ENCODE peak calls at places on chromosomes 16 and 17, in four cellular contexts. A is GM12878, P is H1, L is HepG2. H is an unnamed sample.

GRCh38 chr16:14109782-14110727 is 38.9 kb downstream of the MRTFB start:
- DNase-seq in L (no peak), A (no peak), P (no peak), H (no peak)

GRCh38 chr16:63702981-63703590 is 1418.8 kb downstream of the CDH11 start:
- DNase-seq in P (peak; percentile 49), L (peak; percentile 21), A (no peak), H (no peak)

GRCh38 chr17:70144260-70144846 is 25.0 kb upstream of the KCNJ2 start:
- DNase-seq in A (no peak), L (peak; percentile 15), P (no peak), H (no peak)

GRCh38 chr16:57994778-57995177 is 5.7 kb downstream of the ZNF319 start:
- DNase-seq in P (no peak), A (no peak), L (peak; percentile 44), H (no peak)

GRCh38 chr16:77974883-77975282 is 47.5 kb upstream of the CLEC3A start:
- DNase-seq in A (no peak), L (no peak), P (peak; percentile 68), H (peak; percentile 30)

GRCh38 chr16:85733155-85733838 is 17.6 kb downstream of the C16orf74 start:
- DNase-seq in A (no peak), L (no peak), P (no peak), H (no peak)

GRCh38 chr17:61393550-61393903 is 6.1 kb upstream of the TBX2 start:
- DNase-seq in A (no peak), P (no peak), L (no peak), H (no peak)

GRCh38 chr17:4945176-4945943 is 3.0 kb downstream of the PFN1 start:
- DNase-seq in L (peak; percentile 59), A (peak; percentile 65), P (peak; percentile 58), H (no peak)

GRCh38 chr17:48498168-48498840 is 32.5 kb downstream of the HOXB1 start:
- DNase-seq in A (no peak), L (no peak), P (no peak), H (no peak)

GRCh38 chr16:88479795-88480760 is 27.0 kb downstream of the ZFPM1 start:
- DNase-seq in A (no peak), P (no peak), L (no peak), H (no peak)

GRCh38 chr17:40862985-40863733 is 3.9 kb downstream of the KRT12 start:
- DNase-seq in A (no peak), L (peak; percentile 48), P (peak; percentile 91), H (no peak)

GRCh38 chr17:2370211-2370589 is 30.7 kb downstream of the MNT start:
- DNase-seq in P (no peak), L (no peak), A (no peak), H (no peak)

GRCh38 chr16:24045641-24046040 is 209.9 kb downstream of the PRKCB start:
- DNase-seq in P (peak; percentile 79), L (no peak), A (no peak), H (peak; percentile 70)

GRCh38 chr16:22386976-22387375 is 12.6 kb upstream of the CDR2 start:
- DNase-seq in P (no peak), L (no peak), A (no peak), H (no peak)

GRCh38 chr16:86500708-86501510 is 9.4 kb upstream of the FOXF1 start:
- DNase-seq in L (no peak), A (no peak), P (no peak), H (no peak)

GRCh38 chr17:81396278-81396721 is 1.0 kb downstream of the BAHCC1 start:
- DNase-seq in P (no peak), L (no peak), A (no peak), H (no peak)

GRCh38 chr17:77441130-77441920 is 300.6 kb downstream of the SEC14L1 start:
- DNase-seq in A (peak; percentile 98), P (no peak), L (no peak), H (no peak)

GRCh38 chr17:75260679-75261335 is 599 bp downstream of the GGA3 start:
- DNase-seq in L (no peak), A (no peak), P (no peak), H (no peak)

GRCh38 chr17:44585315-44585714 is 28.0 kb downstream of the FZD2 start:
- DNase-seq in A (no peak), L (no peak), P (no peak), H (no peak)

GRCh38 chr17:40490289-40490853 is 11.1 kb downstream of the TNS4 start:
- DNase-seq in A (no peak), P (peak; percentile 69), L (no peak), H (no peak)

GRCh38 chr17:1629647-1630310 is 1.1 kb upstream of the SLC43A2 start:
- DNase-seq in L (no peak), P (peak; percentile 84), A (no peak), H (no peak)

GRCh38 chr16:81556715-81557284 is 112.2 kb downstream of the CMIP start:
- DNase-seq in L (no peak), A (no peak), P (no peak), H (no peak)

GRCh38 chr16:48511716-48512115 is 98.3 kb downstream of the N4BP1 start:
- DNase-seq in P (no peak), L (no peak), A (no peak), H (no peak)

GRCh38 chr16:31477220-31478216 is 5.4 kb upstream of the SLC5A2 start:
- DNase-seq in P (peak; percentile 86), L (peak; percentile 93), A (no peak), H (no peak)

GRCh38 chr16:80948886-80949502 is 57.7 kb downstream of the CMC2 start:
- DNase-seq in L (peak; percentile 62), A (no peak), P (peak; percentile 88), H (peak; percentile 60)

GRCh38 chr17:80839401-80839800 is 152.2 kb upstream of the CHMP6 start:
- DNase-seq in P (no peak), L (no peak), A (no peak), H (no peak)

GRCh38 chr17:12726131-12726530 is 60.4 kb downstream of the MYOCD start:
- DNase-seq in L (no peak), P (peak; percentile 13), A (no peak), H (no peak)

GRCh38 chr16:86364653-86365380 is 145.5 kb upstream of the FOXF1 start:
- DNase-seq in A (no peak), P (no peak), L (no peak), H (no peak)

GRCh38 chr17:42502926-42503325 is 33.1 kb upstream of the NAGLU start:
- DNase-seq in A (no peak), L (no peak), P (no peak), H (no peak)

GRCh38 chr16:67163164-67163902 is 1.2 kb upstream of the HSF4 start:
- DNase-seq in P (peak; percentile 73), L (no peak), A (no peak), H (no peak)

GRCh38 chr16:1746693-1747195 is 24.6 kb downstream of the NME3 start:
- DNase-seq in A (no peak), L (no peak), P (no peak), H (no peak)

GRCh38 chr17:52026075-52026474 is 132.4 kb downstream of the CA10 start:
- DNase-seq in P (no peak), L (no peak), A (no peak), H (no peak)

GRCh38 chr16:56780646-56781045 is 50.7 kb downstream of the NUP93 start:
- DNase-seq in A (no peak), L (no peak), P (no peak), H (no peak)

GRCh38 chr17:42153919-42154491 is 784 bp downstream of the RAB5C start:
- DNase-seq in A (no peak), P (no peak), L (peak; percentile 71), H (no peak)

GRCh38 chr17:8225813-8226535 is 15.6 kb upstream of the AURKB start:
- DNase-seq in A (peak; percentile 68), L (no peak), P (peak; percentile 91), H (no peak)
- H3K4me1 ChIP-seq in A (peaks cover 27% of the 10 kb centered on the region), L (peaks cover 8% of the 10 kb centered on the region), P (peaks cover 15% of the 10 kb centered on the region), H (no peaks in the 10 kb centered on the region)

DNA sequence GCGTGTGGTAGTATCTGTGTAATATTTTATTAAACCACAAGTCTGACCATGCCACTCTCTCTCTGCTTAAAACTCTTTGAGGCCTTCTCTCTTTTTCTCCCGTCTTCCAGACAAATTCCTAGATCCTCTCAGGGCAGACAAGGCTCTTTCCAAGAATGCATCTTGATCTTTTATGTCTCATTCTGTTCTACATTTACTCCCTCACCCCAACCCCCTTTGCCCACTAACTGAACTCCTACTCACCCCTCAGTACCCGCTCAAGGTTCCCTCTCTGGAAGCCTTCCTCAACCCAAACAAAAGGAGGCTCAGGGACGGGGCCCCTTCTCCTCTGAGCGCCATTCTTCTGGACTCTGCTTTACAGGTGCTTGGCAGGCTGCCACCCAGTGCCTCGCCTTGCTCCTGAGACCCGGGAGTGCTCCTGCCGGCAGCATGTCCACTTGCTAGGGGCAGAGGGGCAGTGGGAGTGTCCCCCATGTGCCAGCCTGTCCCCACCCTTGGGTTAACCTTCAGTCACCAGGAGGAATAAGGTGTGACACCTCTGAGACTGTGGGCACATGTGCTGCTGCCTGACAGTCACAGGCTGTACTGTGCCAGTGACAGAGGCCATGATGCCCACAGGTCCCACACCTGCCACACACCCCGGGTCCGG is 9.2 kb downstream of the SLC13A2 start:
- DNase-seq in A (no peak), P (no peak), L (no peak), H (no peak)
- TF ChIP-seq YY1 in A (no peak), P (no peak), L (no peak), H (no peak)

GRCh38 chr17:38329284-38329683 is 14.5 kb downstream of the GPR179 start:
- DNase-seq in L (no peak), P (no peak), A (no peak), H (no peak)
- TF ChIP-seq SUZ12 in L (no peak), P (no peak), A (no peak), H (no peak)

GRCh38 chr16:17303101-17303500 is 167.7 kb downstream of the XYLT1 start:
- DNase-seq in L (no peak), A (no peak), P (no peak), H (no peak)
- H3K4me1 ChIP-seq in L (no peaks in the 10 kb centered on the region), A (peaks cover 44% of the 10 kb centered on the region), P (peaks cover 28% of the 10 kb centered on the region), H (peaks cover 2% of the 10 kb centered on the region)

GRCh38 chr16:28543072-28543471 is 4.3 kb upstream of the NUPR1 start:
- DNase-seq in P (no peak), L (no peak), A (no peak), H (no peak)
- TF ChIP-seq YY1 in P (no peak), L (no peak), A (no peak), H (no peak)

DNA sequence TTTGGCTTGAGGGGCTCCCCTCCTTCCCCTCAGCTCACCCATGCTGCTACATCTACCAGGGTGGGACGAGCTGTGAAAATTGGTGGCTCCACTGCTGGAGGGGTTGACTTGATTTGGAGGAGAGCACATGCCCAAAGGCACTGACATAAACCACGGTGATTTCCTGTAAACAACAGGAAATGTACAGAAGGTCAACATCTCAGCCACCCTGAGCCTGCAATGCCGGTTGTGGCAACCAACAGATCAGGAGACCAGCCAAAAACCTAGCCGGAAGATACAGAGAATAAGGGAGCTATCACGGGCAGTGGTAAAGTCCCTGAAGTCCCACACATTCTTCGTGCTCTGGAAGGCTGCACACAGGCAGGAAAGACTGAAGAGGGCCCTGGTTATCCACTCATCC is 56.3 kb downstream of the ADCY9 start:
- DNase-seq in P (no peak), A (no peak), L (no peak), H (no peak)
- TF ChIP-seq SUZ12 in P (no peak), A (no peak), L (no peak), H (no peak)

DNA sequence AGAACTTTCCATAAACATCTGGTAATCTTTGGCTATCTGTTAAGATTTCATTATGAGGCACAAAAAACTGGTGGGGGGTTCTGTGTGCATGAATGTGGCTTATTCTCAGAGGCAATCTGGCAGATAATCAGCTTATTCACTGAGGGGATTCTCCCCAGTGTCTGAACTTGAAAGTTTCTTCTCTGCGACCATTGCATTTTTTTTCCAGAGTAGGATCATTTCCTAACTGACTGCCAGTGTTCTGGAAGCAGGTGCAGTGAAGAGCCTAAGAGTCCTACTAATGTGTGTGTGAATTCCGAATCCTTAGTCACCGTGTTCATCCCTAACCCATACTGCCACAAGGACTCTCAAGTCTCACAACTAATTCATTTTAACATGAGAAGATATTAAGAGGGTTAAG is 64.9 kb upstream of the LRRC37A3 start:
- DNase-seq in P (no peak), L (no peak), A (no peak), H (no peak)
- H3K4me1 ChIP-seq in P (no peaks in the 10 kb centered on the region), L (peaks cover 34% of the 10 kb centered on the region), A (peaks cover 29% of the 10 kb centered on the region), H (no peaks in the 10 kb centered on the region)

H was measured in NT2/D1.